ENCODE peak calls at places on chromosomes 5 and 9, in six cellular contexts. V is brain microvascular endothelial cell, D is Peyer's patch, U is midbrain, T is PC-3, G is GM19239. K is an unnamed sample.

GRCh38 chr9:106075991-106076390 is 381.6 kb downstream of the TMEM38B start:
- DNase-seq in V (peak), U (no peak), D (no peak), G (no peak), T (peak), K (peak)

GRCh38 chr5:171520300-171521170 is 101.1 kb downstream of the FGF18 start:
- DNase-seq in T (peak), U (no peak), V (peak), D (no peak), G (no peak), K (no peak)

GRCh38 chr9:14961372-14962068 is 51.3 kb upstream of the FREM1 start:
- DNase-seq in D (peak), G (no peak), U (no peak), V (no peak), T (peak), K (no peak)

GRCh38 chr5:78187172-78187571 is 107.3 kb downstream of the AP3B1 start:
- DNase-seq in U (no peak), G (no peak), V (no peak), T (no peak), D (no peak), K (no peak)

GRCh38 chr5:128850049-128850448 is 115.2 kb upstream of the SLC27A6 start:
- DNase-seq in G (no peak), V (no peak), D (no peak), U (no peak), T (no peak), K (no peak)

GRCh38 chr5:179124853-179125788 is 64.9 kb downstream of the ZNF354C start:
- DNase-seq in U (no peak), D (no peak), V (no peak), G (no peak), T (no peak), K (no peak)

GRCh38 chr9:73951147-73951546 is 546.0 kb upstream of the RORB start:
- DNase-seq in G (no peak), V (no peak), T (no peak), D (no peak), U (no peak), K (no peak)

GRCh38 chr5:134917070-134917831 is 12.3 kb downstream of the PCBD2 start:
- DNase-seq in U (no peak), T (peak), G (no peak), V (no peak), D (no peak), K (no peak)

GRCh38 chr9:96383165-96383939 is at the start of gene SLC35D2:
- DNase-seq in V (peak), T (peak), U (peak), D (peak), G (peak), K (peak)

GRCh38 chr5:102988459-102988858 is 131.5 kb downstream of the GIN1 start:
- DNase-seq in D (no peak), U (no peak), T (no peak), V (no peak), G (no peak), K (no peak)

GRCh38 chr5:170836226-170836625 is 25.6 kb upstream of the RANBP17 start:
- DNase-seq in T (peak), D (no peak), G (no peak), U (no peak), V (no peak), K (no peak)

GRCh38 chr5:80799041-80799440 is 144.3 kb upstream of the DHFR start:
- DNase-seq in T (no peak), G (no peak), V (no peak), D (no peak), U (no peak), K (no peak)

GRCh38 chr9:33287087-33287490 is 3.2 kb upstream of the NFX1 start:
- DNase-seq in V (peak), U (peak), G (no peak), T (peak), D (no peak), K (peak)

GRCh38 chr9:33506626-33507370 is 17.3 kb upstream of the ANKRD18B start:
- DNase-seq in G (no peak), V (peak), T (peak), D (no peak), U (no peak), K (peak)

GRCh38 chr9:96874947-96875459 is 20.7 kb upstream of the ZNF782 start:
- DNase-seq in T (peak), V (peak), U (no peak), D (peak), G (no peak), K (peak)

GRCh38 chr9:70113403-70114022 is 69.9 kb downstream of the MAMDC2 start:
- DNase-seq in G (peak), D (no peak), U (peak), V (peak), T (peak), K (peak)

GRCh38 chr5:129771058-129771838 is 23.4 kb downstream of the MINAR2 start:
- DNase-seq in G (peak), U (peak), T (peak), D (no peak), V (peak), K (peak)

GRCh38 chr5:65809817-65810531 is 88.0 kb downstream of the NLN start:
- DNase-seq in T (peak), U (peak), D (peak), G (no peak), V (peak), K (no peak)

GRCh38 chr5:55900068-55900467 is 48.9 kb downstream of the IL31RA start:
- DNase-seq in G (no peak), T (no peak), D (no peak), V (no peak), U (no peak), K (no peak)

GRCh38 chr9:99347556-99347955 is 125.5 kb downstream of the SEC61B start:
- DNase-seq in V (no peak), U (no peak), D (no peak), T (no peak), G (no peak), K (no peak)

GRCh38 chr9:14080940-14081621 is 232.9 kb downstream of the NFIB start:
- DNase-seq in T (peak), G (no peak), D (no peak), V (peak), U (no peak), K (no peak)

GRCh38 chr5:139725073-139725830 is 70.4 kb upstream of the PSD2 start:
- DNase-seq in G (no peak), D (peak), T (peak), U (no peak), V (peak), K (peak)

GRCh38 chr9:109447329-109448076 is 50.6 kb downstream of the PTPN3 start:
- DNase-seq in G (no peak), V (no peak), U (no peak), D (no peak), T (no peak), K (no peak)

GRCh38 chr5:127833999-127834953 is 131.1 kb downstream of the CCDC192 start:
- DNase-seq in D (no peak), V (no peak), T (peak), G (no peak), U (peak), K (peak)

GRCh38 chr9:131814714-131815113 is 74.8 kb upstream of the RAPGEF1 start:
- DNase-seq in D (no peak), T (no peak), U (no peak), V (no peak), G (no peak), K (no peak)

GRCh38 chr5:61200582-61201155 is 38.4 kb upstream of the SMIM15 start:
- DNase-seq in T (no peak), G (no peak), D (no peak), U (no peak), V (peak), K (no peak)

GRCh38 chr9:116497081-116497480 is 190.0 kb upstream of the TRIM32 start:
- DNase-seq in V (no peak), G (no peak), T (no peak), D (no peak), U (no peak), K (no peak)

GRCh38 chr5:28430565-28431178 is 1392.3 kb upstream of the CDH9 start:
- DNase-seq in D (no peak), T (no peak), G (no peak), U (no peak), V (peak), K (peak)

GRCh38 chr5:180908998-180909731 is 10.2 kb downstream of the BTNL8 start:
- DNase-seq in D (no peak), U (no peak), V (no peak), T (no peak), G (no peak), K (no peak)

GRCh38 chr9:85401998-85402397 is 339.8 kb downstream of the AGTPBP1 start:
- DNase-seq in T (peak), G (no peak), D (no peak), U (no peak), V (no peak), K (peak)

GRCh38 chr5:119356384-119357188 is 767 bp downstream of the TNFAIP8 start:
- DNase-seq in T (no peak), V (no peak), U (peak), G (no peak), D (no peak), K (peak)

GRCh38 chr9:23707249-23707648 is 118.8 kb downstream of the ELAVL2 start:
- DNase-seq in T (no peak), V (no peak), D (no peak), G (no peak), U (no peak), K (no peak)

GRCh38 chr5:38540348-38540747 is 16.1 kb downstream of the LIFR start:
- DNase-seq in G (no peak), V (no peak), D (no peak), T (no peak), U (peak), K (no peak)

GRCh38 chr9:96618209-96619108 is 1.2 kb downstream of the CDC14B start:
- DNase-seq in V (peak), T (peak), G (no peak), D (peak), U (peak), K (peak)

GRCh38 chr5:169610606-169611005 is 26.5 kb upstream of the DOCK2 start:
- DNase-seq in G (no peak), T (peak), U (no peak), D (no peak), V (no peak), K (no peak)

GRCh38 chr5:69334793-69335268 is 2.2 kb upstream of the CCDC125 start:
- DNase-seq in V (peak), U (peak), D (peak), G (peak), T (peak), K (peak)

K was measured in kidney glomerular epithelial cell.